ENCODE peak calls at places on chromosomes 1 and 21, in six cellular contexts. X, H, O, I, B and Y are unnamed samples.

GRCh38 chr1:102566182-102566581 is 542.1 kb downstream of the COL11A1 start:
- DNase-seq in X (no peak), H (no peak), O (no peak), I (no peak), B (no peak), Y (no peak)

GRCh38 chr1:246827396-246827795 is 103.2 kb downstream of the SCCPDH start:
- DNase-seq in X (no peak), H (no peak), O (no peak), I (no peak), B (no peak), Y (no peak)

GRCh38 chr1:161122967-161123366 is 5.1 kb downstream of the NIT1 start:
- DNase-seq in X (no peak), H (no peak), O (no peak), I (no peak), B (no peak), Y (no peak)

GRCh38 chr1:230632273-230632873 is 9.9 kb upstream of the COG2 start:
- DNase-seq in X (peak), H (no peak), O (peak), I (peak), B (peak), Y (no peak)

GRCh38 chr1:21338568-21339401 is 48.5 kb upstream of the ECE1 start:
- DNase-seq in X (no peak), H (no peak), O (peak), I (no peak), B (peak), Y (no peak)

GRCh38 chr21:37749132-37749531 is 167.1 kb downstream of the KCNJ6 start:
- DNase-seq in X (no peak), H (no peak), O (no peak), I (no peak), B (peak), Y (no peak)

GRCh38 chr1:14160766-14161165 is 437.7 kb upstream of the KAZN start:
- DNase-seq in X (no peak), H (no peak), O (no peak), I (no peak), B (no peak), Y (no peak)

GRCh38 chr1:33985166-33985565 is 121.3 kb downstream of the HMGB4 start:
- DNase-seq in X (no peak), H (no peak), O (no peak), I (no peak), B (no peak), Y (no peak)

DNA sequence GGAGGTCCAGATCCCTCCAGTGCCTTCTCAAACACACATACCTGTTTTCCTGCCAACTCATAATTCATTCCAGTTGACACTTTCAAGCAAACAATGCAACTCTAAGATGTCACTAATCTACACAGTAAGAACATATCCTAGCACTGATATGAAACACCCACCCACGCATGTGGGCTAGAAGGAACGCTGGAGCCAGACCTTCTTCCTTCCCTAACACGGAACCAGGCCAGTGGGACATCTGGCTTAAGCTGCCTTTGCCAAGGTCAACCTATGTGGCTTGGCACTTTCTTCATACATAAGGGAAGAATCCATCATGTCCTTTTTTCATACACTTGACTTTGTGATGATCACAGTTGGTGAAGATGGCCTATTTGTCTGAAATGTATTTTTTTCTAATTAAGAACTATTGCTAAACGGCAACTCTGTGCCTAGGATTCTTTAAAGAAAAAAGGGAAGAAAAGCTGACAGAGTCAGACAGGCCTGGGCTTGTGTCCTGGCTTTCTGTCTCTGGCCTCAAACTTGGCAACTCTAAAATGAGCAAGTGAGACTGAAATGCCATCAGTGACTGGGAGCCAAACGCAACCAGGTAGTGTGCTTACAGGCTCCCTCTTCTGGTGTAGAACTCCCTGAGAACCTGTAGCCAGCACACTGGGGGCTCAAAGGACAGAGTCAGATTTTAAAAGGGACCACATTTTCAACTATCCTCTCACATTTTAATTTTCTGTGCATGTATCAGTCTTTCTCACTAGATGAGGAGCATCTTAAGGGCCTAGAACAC is 92.6 kb upstream of the BEND5 start:
- DNase-seq in X (no peak), H (no peak), O (no peak), I (no peak), B (peak), Y (no peak)
- TF ChIP-seq CTCF in X (no peak), H (peak), O (no peak), I (no peak), B (peak), Y (no peak)

DNA sequence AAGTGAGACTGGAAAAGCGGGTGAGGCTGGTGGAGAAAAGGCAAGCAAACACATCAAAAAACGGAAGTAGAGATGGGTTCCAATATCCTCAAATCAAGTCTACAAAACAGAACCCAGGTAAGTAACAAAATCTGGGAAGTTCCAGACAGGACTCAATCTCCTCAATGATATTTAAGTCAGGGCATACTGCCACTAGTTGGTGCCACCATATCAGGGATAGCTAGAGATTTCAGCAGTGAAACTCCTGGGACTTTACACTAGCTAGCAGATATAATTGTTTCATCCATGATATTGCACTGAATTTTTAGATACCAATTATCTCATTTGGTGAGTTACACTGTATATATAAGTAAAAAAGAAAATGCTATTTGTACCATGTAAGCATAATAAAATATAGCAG is 52.0 kb downstream of the EYA3 start:
- DNase-seq in X (no peak), H (no peak), O (no peak), I (no peak), B (no peak), Y (no peak)
- TF ChIP-seq CTCF in X (no peak), H (peak), O (no peak), I (peak), B (peak), Y (no peak)

DNA sequence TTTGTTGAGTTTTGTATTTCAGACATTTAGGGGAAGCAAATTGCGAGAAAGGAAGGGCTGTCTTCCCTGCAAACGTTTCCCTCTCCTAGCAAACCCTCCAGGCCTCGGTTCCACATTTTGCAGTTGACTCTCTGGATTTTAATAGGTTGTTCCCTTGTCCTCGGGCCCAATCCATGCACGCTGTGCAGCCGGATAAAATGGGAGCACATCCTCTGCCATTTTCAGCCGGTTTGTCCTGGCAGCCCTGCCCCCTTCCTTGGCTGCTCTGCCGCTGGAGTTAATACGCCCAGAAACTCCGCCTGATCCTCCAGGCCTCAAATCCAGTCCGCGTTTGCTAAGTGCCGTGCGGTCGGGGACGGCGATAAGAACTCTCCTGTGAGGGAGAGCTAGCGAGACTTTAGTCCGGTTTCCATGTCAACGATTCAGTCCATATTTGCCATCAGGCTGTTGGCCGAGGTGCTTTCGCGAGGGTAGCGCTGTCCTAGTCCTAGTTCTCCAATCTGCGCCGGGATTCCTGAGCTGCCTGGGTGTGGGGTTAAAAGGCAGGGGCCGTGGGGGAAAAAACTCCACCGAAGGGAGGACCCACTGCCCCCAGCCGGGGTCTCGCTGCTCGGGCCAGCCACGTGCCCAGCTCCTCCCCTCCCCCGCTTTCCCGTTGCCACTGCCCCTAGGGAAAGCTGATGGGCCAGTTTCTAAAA is 2.9 kb upstream of the ARID1A start:
- DNase-seq in X (peak), H (peak), O (peak), I (peak), B (peak), Y (peak)
- TF ChIP-seq CTCF in X (no peak), H (no peak), O (peak), I (no peak), B (no peak), Y (no peak)

GRCh38 chr21:29671728-29672127 is 268.1 kb downstream of the GRIK1 start:
- DNase-seq in X (no peak), H (no peak), O (no peak), I (no peak), B (no peak), Y (no peak)
- TF ChIP-seq CTCF in X (no peak), H (peak), O (no peak), I (peak), B (peak), Y (no peak)

DNA sequence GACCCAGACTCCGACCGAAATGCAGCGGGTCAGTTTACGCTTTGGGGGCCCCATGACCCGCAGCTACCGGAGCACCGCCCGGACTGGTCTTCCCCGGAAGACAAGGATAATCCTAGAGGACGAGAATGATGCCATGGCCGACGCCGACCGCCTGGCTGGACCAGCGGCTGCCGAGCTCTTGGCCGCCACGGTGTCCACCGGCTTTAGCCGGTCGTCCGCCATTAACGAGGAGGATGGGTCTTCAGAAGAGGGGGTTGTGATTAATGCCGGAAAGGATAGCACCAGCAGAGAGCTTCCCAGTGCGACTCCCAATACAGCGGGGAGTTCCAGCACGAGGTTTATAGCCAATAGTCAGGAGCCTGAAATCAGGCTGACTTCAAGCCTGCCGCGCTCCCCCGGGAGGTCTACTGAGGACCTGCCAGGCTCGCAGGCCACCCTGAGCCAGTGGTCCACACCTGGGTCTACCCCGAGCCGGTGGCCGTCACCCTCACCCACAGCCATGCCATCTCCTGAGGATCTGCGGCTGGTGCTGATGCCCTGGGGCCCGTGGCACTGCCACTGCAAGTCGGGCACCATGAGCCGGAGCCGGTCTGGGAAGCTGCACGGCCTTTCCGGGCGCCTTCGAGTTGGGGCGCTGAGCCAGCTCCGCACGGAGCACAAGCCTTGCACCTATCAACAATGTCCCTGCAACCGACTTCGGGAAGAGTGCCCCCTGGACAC is 534 bp downstream of the C1orf56 start:
- DNase-seq in X (peak), H (peak), O (peak), I (peak), B (peak), Y (peak)
- TF ChIP-seq CTCF in X (peak), H (peak), O (peak), I (peak), B (peak), Y (peak)

DNA sequence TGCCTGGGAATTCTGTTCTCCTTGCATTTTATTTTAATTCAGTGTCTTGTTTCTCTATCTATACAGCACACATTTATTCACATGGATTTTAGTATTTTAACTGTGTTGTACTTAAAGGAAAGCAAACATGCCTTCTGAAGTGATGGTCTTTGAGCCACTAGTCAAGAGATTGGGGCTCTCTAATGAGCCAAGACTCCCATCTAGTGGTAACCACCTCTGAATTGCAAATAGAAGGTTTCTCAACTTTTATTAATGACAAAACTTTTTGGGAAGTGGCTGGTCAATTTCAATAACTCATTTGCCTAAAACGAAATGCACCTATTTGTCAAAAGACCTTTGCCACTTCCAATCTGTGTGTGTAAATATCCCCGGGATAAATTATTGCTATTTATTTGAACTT is 199.6 kb downstream of the LTN1 start:
- DNase-seq in X (no peak), H (no peak), O (peak), I (peak), B (no peak), Y (no peak)
- TF ChIP-seq CTCF in X (no peak), H (peak), O (peak), I (peak), B (peak), Y (peak)